ENCODE peak calls at places on chromosome 1, in four cellular contexts. One of them, this sample, is unnamed.

GRCh38 chr1:218666263-218666662 is 321.1 kb downstream of the TGFB2 start:
- DNase-seq in K562: no peak
- DNase-seq in HepG2: no peak
- DNase-seq in HCT116: no peak
- DNase-seq in this sample: no peak

GRCh38 chr1:28506907-28507246 is 1.0 kb downstream of the RCC1 start:
- DNase-seq in HCT116: no peak
- DNase-seq in K562: no peak
- DNase-seq in HepG2: no peak
- DNase-seq in this sample: no peak

GRCh38 chr1:244319283-244320132 is 132.2 kb downstream of the ADSS2 start:
- DNase-seq in K562: no peak
- DNase-seq in HepG2: no peak
- DNase-seq in HCT116: no peak
- DNase-seq in this sample: no peak

GRCh38 chr1:59549903-59550302 is 253.0 kb downstream of the FGGY start:
- DNase-seq in HepG2: peak
- DNase-seq in HCT116: no peak
- DNase-seq in K562: no peak
- DNase-seq in this sample: no peak

GRCh38 chr1:227894831-227895451 is 52.8 kb downstream of the WNT9A start:
- DNase-seq in K562: no peak
- DNase-seq in HepG2: no peak
- DNase-seq in HCT116: no peak
- DNase-seq in this sample: no peak

GRCh38 chr1:182235952-182236650 is 155.5 kb downstream of the GLUL start:
- DNase-seq in HCT116: peak
- DNase-seq in K562: peak
- DNase-seq in HepG2: no peak
- DNase-seq in this sample: no peak

GRCh38 chr1:157958280-157958679 is 35.2 kb upstream of the KIRREL1 start:
- DNase-seq in HCT116: no peak
- DNase-seq in HepG2: no peak
- DNase-seq in K562: no peak
- DNase-seq in this sample: no peak

GRCh38 chr1:181318022-181318857 is 165.1 kb upstream of the CACNA1E start:
- DNase-seq in K562: no peak
- DNase-seq in HepG2: no peak
- DNase-seq in HCT116: no peak
- DNase-seq in this sample: no peak

GRCh38 chr1:29640428-29640785 is 404.1 kb downstream of the PTPRU start:
- DNase-seq in HCT116: no peak
- DNase-seq in HepG2: no peak
- DNase-seq in K562: no peak
- DNase-seq in this sample: no peak

GRCh38 chr1:40692429-40692905 is 963 bp downstream of the NFYC start:
- DNase-seq in HCT116: no peak
- DNase-seq in HepG2: peak
- DNase-seq in K562: no peak
- DNase-seq in this sample: no peak

GRCh38 chr1:155136728-155137127 is 1.1 kb downstream of the SLC50A1 start:
- DNase-seq in HepG2: no peak
- DNase-seq in HCT116: no peak
- DNase-seq in K562: no peak
- DNase-seq in this sample: no peak

GRCh38 chr1:108817016-108817415 is 39.9 kb downstream of the AKNAD1 start:
- DNase-seq in HepG2: peak
- DNase-seq in HCT116: no peak
- DNase-seq in K562: no peak
- DNase-seq in this sample: no peak

DNA sequence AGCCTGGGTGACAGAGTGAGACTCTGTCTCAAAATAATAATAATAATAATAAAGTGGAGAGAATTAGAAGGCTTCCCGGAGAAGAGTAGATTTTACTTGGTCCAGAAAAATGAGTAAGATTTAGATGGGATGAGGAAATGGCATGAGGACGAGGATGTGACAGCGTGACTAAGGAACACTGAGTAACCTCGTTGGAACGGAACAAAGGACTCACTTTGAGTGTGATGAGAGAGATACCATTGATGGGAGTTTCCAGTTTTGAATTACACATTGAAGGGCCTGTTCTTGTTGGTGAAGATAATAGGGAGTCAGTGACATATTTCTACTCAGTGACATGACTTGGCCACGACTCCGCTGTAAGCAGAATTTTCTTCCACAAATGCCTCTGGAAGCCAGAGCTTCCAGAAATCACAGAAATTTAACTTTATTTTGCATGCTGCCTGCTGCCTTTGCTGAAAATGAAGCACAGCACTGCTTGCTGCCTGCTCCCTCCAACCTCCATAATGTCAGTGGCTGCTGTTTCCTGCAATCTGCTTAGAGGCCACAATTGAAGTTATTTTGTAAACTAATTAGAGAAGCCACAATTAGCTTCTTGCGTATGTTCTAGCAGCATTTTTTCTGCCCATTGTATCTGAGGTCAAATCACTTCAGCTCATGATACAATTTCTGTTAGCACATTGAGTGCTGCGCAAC is 33.7 kb upstream of the FBXO28 start:
- DNase-seq in HCT116: peak
- DNase-seq in K562: no peak
- DNase-seq in HepG2: no peak
- DNase-seq in this sample: no peak
- TF ChIP-seq TCF7L2 in HCT116: no peak
- TF ChIP-seq TCF7L2 in K562: no peak
- TF ChIP-seq TCF7L2 in HepG2: no peak
- TF ChIP-seq TCF7L2 in this sample: no peak

DNA sequence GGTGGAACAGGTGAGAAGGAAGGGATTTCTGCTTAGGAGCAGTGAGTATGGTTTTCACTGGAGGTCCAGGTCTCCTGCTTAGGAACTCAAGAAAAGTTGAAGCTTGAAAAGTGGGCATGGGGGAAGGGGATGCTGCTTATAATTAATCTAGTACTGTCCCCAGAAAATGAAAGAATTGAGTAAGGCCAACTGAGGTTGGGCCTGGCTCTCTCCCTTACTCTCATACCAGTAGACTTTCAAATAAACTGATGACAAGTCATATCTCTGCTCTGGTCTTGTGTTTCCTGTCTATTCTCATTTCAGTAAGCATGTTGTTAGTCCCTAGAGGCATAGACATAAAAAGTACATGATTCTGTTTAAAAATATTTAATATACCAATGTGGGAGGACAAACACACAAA is 26.4 kb downstream of the CD48 start:
- DNase-seq in HCT116: no peak
- DNase-seq in HepG2: no peak
- DNase-seq in K562: no peak
- DNase-seq in this sample: no peak
- TF ChIP-seq REST in HCT116: no peak
- TF ChIP-seq REST in HepG2: no peak
- TF ChIP-seq REST in K562: no peak
- TF ChIP-seq REST in this sample: no peak

DNA sequence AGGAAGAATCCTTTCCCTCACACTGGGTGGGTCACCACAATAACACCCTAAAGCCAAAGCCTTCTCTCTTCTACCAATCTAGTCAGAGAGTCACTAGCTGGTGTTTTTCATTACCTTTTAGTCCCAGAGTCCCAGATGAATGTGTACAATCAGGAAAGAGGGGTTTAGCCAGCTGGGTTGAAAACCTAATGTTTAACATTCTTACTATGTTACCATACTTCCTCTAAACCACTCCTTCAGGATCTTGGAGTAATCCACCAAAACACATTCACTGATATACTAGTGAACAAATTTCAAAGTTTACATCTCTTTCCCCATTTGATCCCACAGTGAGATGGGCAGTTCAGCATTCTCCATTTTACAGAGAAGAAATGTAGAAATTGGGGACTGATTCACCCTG is 9.7 kb downstream of the LPAR3 start:
- DNase-seq in K562: no peak
- DNase-seq in HepG2: no peak
- DNase-seq in HCT116: no peak
- DNase-seq in this sample: no peak
- TF ChIP-seq TCF7L2 in K562: no peak
- TF ChIP-seq TCF7L2 in HepG2: no peak
- TF ChIP-seq TCF7L2 in HCT116: no peak
- TF ChIP-seq TCF7L2 in this sample: no peak

DNA sequence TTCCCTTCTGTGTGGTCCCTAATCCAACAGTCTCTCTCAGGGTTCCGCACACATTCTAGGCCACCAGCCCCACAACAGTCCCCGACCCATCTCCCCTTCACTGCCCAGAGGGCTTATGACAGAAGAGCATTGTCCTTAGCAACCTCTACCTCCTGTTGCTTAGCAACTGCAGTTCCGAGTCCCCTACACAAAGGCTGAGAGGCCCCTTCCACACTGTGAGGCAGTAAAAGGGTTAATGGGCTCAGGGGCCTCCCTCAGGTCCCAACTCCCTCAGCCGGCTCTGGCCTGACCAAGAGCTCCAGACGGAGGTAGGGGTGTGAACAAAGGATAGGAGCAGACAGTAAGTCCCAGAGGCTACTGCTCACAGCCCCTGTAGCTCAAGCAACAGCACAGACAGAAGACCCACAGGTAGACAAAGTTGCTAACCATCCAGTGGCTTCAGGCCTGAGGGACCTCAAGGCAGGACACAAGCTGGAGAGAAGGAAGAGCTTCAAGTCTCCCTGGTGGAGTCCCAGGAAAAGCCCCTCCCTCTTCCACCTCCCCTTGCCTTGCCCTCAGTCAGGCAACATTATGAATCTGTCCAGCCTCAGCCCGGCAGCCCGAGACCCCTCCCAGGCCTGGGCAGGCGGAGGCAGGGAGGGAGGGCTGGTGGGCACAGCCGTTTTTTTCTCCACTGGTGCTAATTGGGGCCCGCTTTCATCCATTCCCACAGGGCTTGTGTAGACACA is 4.1 kb downstream of the IGSF9 start:
- DNase-seq in K562: no peak
- DNase-seq in HCT116: no peak
- DNase-seq in HepG2: no peak
- DNase-seq in this sample: no peak
- TF ChIP-seq REST in K562: no peak
- TF ChIP-seq REST in HCT116: no peak
- TF ChIP-seq REST in HepG2: no peak
- TF ChIP-seq REST in this sample: no peak

GRCh38 chr1:84348240-84348555 is 46.7 kb downstream of the SAMD13 start:
- DNase-seq in HCT116: peak
- DNase-seq in HepG2: no peak
- DNase-seq in K562: no peak
- DNase-seq in this sample: no peak
- TF ChIP-seq TCF7L2 in HCT116: peak
- TF ChIP-seq TCF7L2 in HepG2: no peak
- TF ChIP-seq TCF7L2 in K562: no peak
- TF ChIP-seq TCF7L2 in this sample: no peak

DNA sequence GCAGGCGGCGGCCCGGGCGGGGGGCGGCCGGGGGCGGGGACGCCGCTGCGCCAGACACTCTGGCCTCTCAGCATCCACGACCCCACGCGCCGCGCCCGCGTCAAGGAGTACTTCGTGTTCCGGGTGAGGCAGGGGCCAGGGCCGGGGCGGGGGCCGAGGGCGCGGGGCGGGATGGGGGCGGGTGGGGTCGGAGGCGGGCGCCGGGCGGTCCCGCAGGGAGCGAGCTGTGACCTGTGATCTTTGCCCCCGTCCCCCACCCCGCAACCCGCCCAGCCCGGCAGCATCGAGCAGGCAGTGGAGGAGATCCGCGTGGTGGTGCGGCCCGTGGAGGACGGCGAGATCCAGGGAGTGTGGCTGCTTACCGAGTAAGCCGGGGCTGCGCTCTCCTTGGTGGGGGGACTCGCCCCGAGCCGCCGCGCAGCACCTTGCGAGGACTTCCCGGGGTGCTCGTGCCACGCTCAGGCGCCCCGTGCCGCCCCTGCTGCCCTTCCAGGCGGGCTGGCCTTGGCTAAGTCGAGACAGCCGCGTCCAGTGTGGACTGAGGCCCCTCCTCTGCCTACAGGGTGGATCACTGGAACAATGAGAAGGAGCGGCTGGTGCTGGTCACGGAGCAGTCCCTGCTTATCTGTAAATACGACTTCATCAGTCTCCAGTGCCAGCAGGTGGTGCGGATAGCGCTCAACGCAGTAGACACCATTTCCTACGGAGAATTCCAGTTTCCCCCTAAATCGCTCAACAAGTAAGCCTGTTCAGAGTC is 514 bp downstream of the TPRG1L start:
- DNase-seq in HepG2: peak
- DNase-seq in HCT116: no peak
- DNase-seq in K562: peak
- DNase-seq in this sample: no peak
- TF ChIP-seq REST in HepG2: no peak
- TF ChIP-seq REST in HCT116: no peak
- TF ChIP-seq REST in K562: no peak
- TF ChIP-seq REST in this sample: no peak

GRCh38 chr1:174519845-174520244 is 72.1 kb downstream of the GPR52 start:
- DNase-seq in K562: no peak
- DNase-seq in HepG2: no peak
- DNase-seq in HCT116: no peak
- DNase-seq in this sample: no peak
- TF ChIP-seq TCF7L2 in K562: no peak
- TF ChIP-seq TCF7L2 in HepG2: no peak
- TF ChIP-seq TCF7L2 in HCT116: no peak
- TF ChIP-seq TCF7L2 in this sample: no peak

GRCh38 chr1:53139911-53140310 is 2.5 kb downstream of the SLC1A7 start:
- DNase-seq in K562: no peak
- DNase-seq in HCT116: no peak
- DNase-seq in HepG2: no peak
- DNase-seq in this sample: no peak
- TF ChIP-seq REST in K562: no peak
- TF ChIP-seq REST in HCT116: no peak
- TF ChIP-seq REST in HepG2: no peak
- TF ChIP-seq REST in this sample: no peak

GRCh38 chr1:210598135-210598652 is 269.5 kb downstream of the HHAT start:
- DNase-seq in K562: no peak
- DNase-seq in HCT116: no peak
- DNase-seq in HepG2: peak
- DNase-seq in this sample: no peak
- TF ChIP-seq TCF7L2 in K562: no peak
- TF ChIP-seq TCF7L2 in HCT116: no peak
- TF ChIP-seq TCF7L2 in HepG2: no peak
- TF ChIP-seq TCF7L2 in this sample: no peak